ENCODE peak calls at places on chromosomes 7 and 10, in six cellular contexts. E is left kidney; M is HTR-8/SVneo; H is activated CD4-positive, CD25-positive, alpha-beta regulatory T cell; T is effector CD4-positive, alpha-beta T cell; G is EL. I is an unnamed sample.
A peak's percentile ranks its signal among the peaks of the same experiment; 100 is the strongest.

GRCh38 chr10:60032723-60033122 is 126.4 kb upstream of the CCDC6 start:
- DNase-seq in E (peak; percentile 68), M (peak; percentile 41), H (no peak), T (peak; percentile 3), G (peak; percentile 35), I (peak; percentile 73)

GRCh38 chr7:107528461-107528860 is 35.3 kb downstream of the COG5 start:
- DNase-seq in E (no peak), M (peak; percentile 5), H (no peak), T (no peak), G (peak; percentile 75), I (peak; percentile 69)

GRCh38 chr10:68721673-68721963 is 579 bp downstream of the CCAR1 start:
- DNase-seq in E (no peak), M (no peak), H (no peak), T (no peak), G (no peak), I (no peak)

GRCh38 chr10:49844775-49845561 is 82.8 kb upstream of the OGDHL start:
- DNase-seq in E (no peak), M (peak; percentile 18), H (no peak), T (no peak), G (peak; percentile 58), I (no peak)

GRCh38 chr7:45032421-45032820 is 32.4 kb downstream of the CCM2 start:
- DNase-seq in E (no peak), M (no peak), H (no peak), T (no peak), G (no peak), I (no peak)

GRCh38 chr10:46235705-46236536 is 50.9 kb upstream of the ANTXRL start:
- DNase-seq in E (no peak), M (no peak), H (no peak), T (no peak), G (no peak), I (no peak)

GRCh38 chr10:22550732-22551131 is 163.6 kb downstream of the PIP4K2A start:
- DNase-seq in E (peak; percentile 59), M (peak; percentile 15), H (peak; percentile 59), T (peak; percentile 68), G (peak; percentile 25), I (peak; percentile 32)

GRCh38 chr7:142355328-142355727 is 97.5 kb upstream of the PRSS58 start:
- DNase-seq in E (no peak), M (no peak), H (no peak), T (no peak), G (peak; percentile 54), I (no peak)

GRCh38 chr7:81780914-81781693 is 11.3 kb upstream of the HGF start:
- DNase-seq in E (no peak), M (no peak), H (no peak), T (no peak), G (no peak), I (no peak)

GRCh38 chr7:49706106-49706505 is 67.3 kb upstream of the VWC2 start:
- DNase-seq in E (no peak), M (no peak), H (no peak), T (no peak), G (no peak), I (no peak)

GRCh38 chr7:29598607-29599006 is 35.0 kb downstream of the PRR15 start:
- DNase-seq in E (no peak), M (no peak), H (no peak), T (no peak), G (no peak), I (no peak)

GRCh38 chr10:124995605-124996004 is 53.7 kb downstream of the ZRANB1 start:
- DNase-seq in E (no peak), M (no peak), H (no peak), T (no peak), G (no peak), I (no peak)

GRCh38 chr7:35331730-35332678 is 78.1 kb upstream of the TBX20 start:
- DNase-seq in E (no peak), M (no peak), H (no peak), T (no peak), G (no peak), I (no peak)

GRCh38 chr7:54339074-54339473 is 203.1 kb upstream of the VSTM2A start:
- DNase-seq in E (peak; percentile 15), M (no peak), H (no peak), T (no peak), G (no peak), I (no peak)

I was measured in astrocyte of the hippocampus.